ENCODE peak calls at places on chromosomes 2 and 18, in seven cellular contexts. One of them, this sample, is unnamed.

GRCh38 chr2:149180226-149180875 is 141.9 kb downstream of the LYPD6B start:
- DNase-seq in pancreas: no peak
- DNase-seq in heart left ventricle: no peak
- DNase-seq in iPS DF 6.9: no peak
- DNase-seq in uterus: no peak
- DNase-seq in heart right ventricle: no peak
- DNase-seq in stomach: no peak
- DNase-seq in this sample: no peak

GRCh38 chr2:215826838-215827441 is 186.4 kb downstream of the MREG start:
- DNase-seq in pancreas: no peak
- DNase-seq in heart left ventricle: no peak
- DNase-seq in iPS DF 6.9: no peak
- DNase-seq in uterus: no peak
- DNase-seq in heart right ventricle: no peak
- DNase-seq in stomach: no peak
- DNase-seq in this sample: no peak

GRCh38 chr2:103365071-103365470 is 603.2 kb downstream of the TMEM182 start:
- DNase-seq in pancreas: no peak
- DNase-seq in heart left ventricle: no peak
- DNase-seq in iPS DF 6.9: no peak
- DNase-seq in uterus: no peak
- DNase-seq in heart right ventricle: no peak
- DNase-seq in stomach: no peak
- DNase-seq in this sample: no peak

GRCh38 chr2:84894131-84894586 is 11.3 kb upstream of the TMSB10 start:
- DNase-seq in pancreas: no peak
- DNase-seq in heart left ventricle: no peak
- DNase-seq in iPS DF 6.9: no peak
- DNase-seq in uterus: no peak
- DNase-seq in heart right ventricle: no peak
- DNase-seq in stomach: no peak
- DNase-seq in this sample: no peak

GRCh38 chr2:72024451-72025175 is 123.0 kb downstream of the CYP26B1 start:
- DNase-seq in pancreas: no peak
- DNase-seq in heart left ventricle: no peak
- DNase-seq in iPS DF 6.9: no peak
- DNase-seq in uterus: no peak
- DNase-seq in heart right ventricle: peak; percentile 2
- DNase-seq in stomach: peak; percentile 24
- DNase-seq in this sample: no peak

GRCh38 chr2:75604479-75604878 is 42.1 kb upstream of the MRPL19 start:
- DNase-seq in pancreas: no peak
- DNase-seq in heart left ventricle: no peak
- DNase-seq in iPS DF 6.9: no peak
- DNase-seq in uterus: no peak
- DNase-seq in heart right ventricle: no peak
- DNase-seq in stomach: no peak
- DNase-seq in this sample: no peak

GRCh38 chr18:35553300-35553699 is 28.2 kb upstream of the GALNT1 start:
- DNase-seq in pancreas: no peak
- DNase-seq in heart left ventricle: no peak
- DNase-seq in iPS DF 6.9: no peak
- DNase-seq in uterus: no peak
- DNase-seq in heart right ventricle: no peak
- DNase-seq in stomach: no peak
- DNase-seq in this sample: peak; percentile 92

GRCh38 chr2:207370646-207371045 is 159.1 kb upstream of the CREB1 start:
- DNase-seq in pancreas: no peak
- DNase-seq in heart left ventricle: no peak
- DNase-seq in iPS DF 6.9: no peak
- DNase-seq in uterus: no peak
- DNase-seq in heart right ventricle: no peak
- DNase-seq in stomach: no peak
- DNase-seq in this sample: no peak

GRCh38 chr2:172135446-172135845 is 32.7 kb upstream of the DLX2 start:
- DNase-seq in pancreas: no peak
- DNase-seq in heart left ventricle: no peak
- DNase-seq in iPS DF 6.9: no peak
- DNase-seq in uterus: no peak
- DNase-seq in heart right ventricle: no peak
- DNase-seq in stomach: no peak
- DNase-seq in this sample: no peak

GRCh38 chr2:225013432-225014048 is 28.7 kb downstream of the DOCK10 start:
- DNase-seq in pancreas: no peak
- DNase-seq in heart left ventricle: no peak
- DNase-seq in iPS DF 6.9: no peak
- DNase-seq in uterus: no peak
- DNase-seq in heart right ventricle: no peak
- DNase-seq in stomach: no peak
- DNase-seq in this sample: no peak

GRCh38 chr2:66940082-66940481 is 457.1 kb upstream of the ETAA1 start:
- DNase-seq in pancreas: no peak
- DNase-seq in heart left ventricle: no peak
- DNase-seq in iPS DF 6.9: no peak
- DNase-seq in uterus: no peak
- DNase-seq in heart right ventricle: no peak
- DNase-seq in stomach: no peak
- DNase-seq in this sample: no peak

GRCh38 chr18:79947054-79947755 is 4.2 kb downstream of the SLC66A2 start:
- DNase-seq in pancreas: no peak
- DNase-seq in heart left ventricle: no peak
- DNase-seq in iPS DF 6.9: no peak
- DNase-seq in uterus: no peak
- DNase-seq in heart right ventricle: no peak
- DNase-seq in stomach: peak; percentile 21
- DNase-seq in this sample: no peak

GRCh38 chr18:21243041-21243431 is 1.0 kb downstream of the GREB1L start:
- DNase-seq in pancreas: no peak
- DNase-seq in heart left ventricle: no peak
- DNase-seq in iPS DF 6.9: no peak
- DNase-seq in uterus: no peak
- DNase-seq in heart right ventricle: peak; percentile 4
- DNase-seq in stomach: no peak
- DNase-seq in this sample: peak; percentile 31

GRCh38 chr18:50654658-50655550 is 95.0 kb downstream of the MAPK4 start:
- DNase-seq in pancreas: no peak
- DNase-seq in heart left ventricle: peak; percentile 70
- DNase-seq in iPS DF 6.9: no peak
- DNase-seq in uterus: no peak
- DNase-seq in heart right ventricle: peak; percentile 33
- DNase-seq in stomach: no peak
- DNase-seq in this sample: peak; percentile 37

GRCh38 chr18:24601624-24602023 is 141.2 kb downstream of the HRH4 start:
- DNase-seq in pancreas: no peak
- DNase-seq in heart left ventricle: no peak
- DNase-seq in iPS DF 6.9: no peak
- DNase-seq in uterus: no peak
- DNase-seq in heart right ventricle: no peak
- DNase-seq in stomach: no peak
- DNase-seq in this sample: peak; percentile 12

GRCh38 chr18:24987271-24987932 is 364.6 kb downstream of the ZNF521 start:
- DNase-seq in pancreas: no peak
- DNase-seq in heart left ventricle: peak; percentile 59
- DNase-seq in iPS DF 6.9: no peak
- DNase-seq in uterus: peak; percentile 28
- DNase-seq in heart right ventricle: peak; percentile 28
- DNase-seq in stomach: no peak
- DNase-seq in this sample: no peak

GRCh38 chr2:102514061-102514785 is 41.2 kb downstream of the SLC9A4 start:
- DNase-seq in pancreas: no peak
- DNase-seq in heart left ventricle: no peak
- DNase-seq in iPS DF 6.9: no peak
- DNase-seq in uterus: no peak
- DNase-seq in heart right ventricle: no peak
- DNase-seq in stomach: peak; percentile 46
- DNase-seq in this sample: peak; percentile 88

GRCh38 chr2:108194409-108195132 is 45.2 kb upstream of the SULT1C3 start:
- DNase-seq in pancreas: no peak
- DNase-seq in heart left ventricle: no peak
- DNase-seq in iPS DF 6.9: no peak
- DNase-seq in uterus: no peak
- DNase-seq in heart right ventricle: no peak
- DNase-seq in stomach: no peak
- DNase-seq in this sample: no peak

GRCh38 chr2:67824196-67824595 is 238.6 kb downstream of the C1D start:
- DNase-seq in pancreas: no peak
- DNase-seq in heart left ventricle: no peak
- DNase-seq in iPS DF 6.9: no peak
- DNase-seq in uterus: no peak
- DNase-seq in heart right ventricle: no peak
- DNase-seq in stomach: no peak
- DNase-seq in this sample: no peak

GRCh38 chr2:21382980-21383520 is 259.3 kb downstream of the TDRD15 start:
- DNase-seq in pancreas: no peak
- DNase-seq in heart left ventricle: no peak
- DNase-seq in iPS DF 6.9: no peak
- DNase-seq in uterus: no peak
- DNase-seq in heart right ventricle: no peak
- DNase-seq in stomach: no peak
- DNase-seq in this sample: no peak

GRCh38 chr2:64457518-64457917 is 3.6 kb downstream of the LGALSL start:
- DNase-seq in pancreas: no peak
- DNase-seq in heart left ventricle: no peak
- DNase-seq in iPS DF 6.9: no peak
- DNase-seq in uterus: no peak
- DNase-seq in heart right ventricle: no peak
- DNase-seq in stomach: no peak
- DNase-seq in this sample: no peak

GRCh38 chr2:8465560-8465959 is 216.3 kb upstream of the ID2 start:
- DNase-seq in pancreas: no peak
- DNase-seq in heart left ventricle: no peak
- DNase-seq in iPS DF 6.9: no peak
- DNase-seq in uterus: no peak
- DNase-seq in heart right ventricle: no peak
- DNase-seq in stomach: no peak
- DNase-seq in this sample: no peak

GRCh38 chr2:159793265-159793664 is 4.7 kb downstream of the CD302 start:
- DNase-seq in pancreas: no peak
- DNase-seq in heart left ventricle: no peak
- DNase-seq in iPS DF 6.9: no peak
- DNase-seq in uterus: no peak
- DNase-seq in heart right ventricle: no peak
- DNase-seq in stomach: no peak
- DNase-seq in this sample: peak; percentile 81

GRCh38 chr18:4063545-4063944 is 391.6 kb downstream of the DLGAP1 start:
- DNase-seq in pancreas: no peak
- DNase-seq in heart left ventricle: no peak
- DNase-seq in iPS DF 6.9: peak; percentile 18
- DNase-seq in uterus: no peak
- DNase-seq in heart right ventricle: no peak
- DNase-seq in stomach: no peak
- DNase-seq in this sample: no peak
- H3K9me3 ChIP-seq in pancreas: no peaks in the 10 kb centered on the region
- H3K9me3 ChIP-seq in heart left ventricle: peaks cover 32% of the 10 kb centered on the region
- H3K9me3 ChIP-seq in iPS DF 6.9: peaks cover 6% of the 10 kb centered on the region
- H3K9me3 ChIP-seq in uterus: no peaks in the 10 kb centered on the region
- H3K9me3 ChIP-seq in heart right ventricle: peaks cover 14% of the 10 kb centered on the region
- H3K9me3 ChIP-seq in stomach: peaks cover 12% of the 10 kb centered on the region
- H3K9me3 ChIP-seq in this sample: peaks cover 3% of the 10 kb centered on the region

DNA sequence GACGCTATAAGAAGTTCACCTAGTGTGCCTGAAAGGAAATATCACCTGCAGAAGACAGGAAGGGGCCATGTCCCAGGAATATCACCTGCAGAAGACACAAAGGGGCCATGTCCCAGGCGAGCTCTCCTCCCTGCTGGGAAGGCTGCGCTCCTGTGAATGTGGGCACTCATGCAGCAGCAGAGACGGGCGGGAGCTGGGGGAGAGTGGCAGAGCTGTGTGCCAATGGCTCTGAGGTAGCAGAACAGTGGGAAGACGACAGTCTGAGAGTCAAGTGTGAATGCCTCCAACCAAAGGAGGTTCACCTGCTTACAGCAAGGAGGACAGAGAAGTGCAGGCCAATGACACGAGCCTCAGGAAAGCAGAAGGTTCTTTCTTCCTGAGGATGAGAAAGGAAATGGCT is 117.9 kb upstream of the SALL3 start:
- DNase-seq in pancreas: no peak
- DNase-seq in heart left ventricle: no peak
- DNase-seq in iPS DF 6.9: no peak
- DNase-seq in uterus: no peak
- DNase-seq in heart right ventricle: no peak
- DNase-seq in stomach: no peak
- DNase-seq in this sample: no peak
- H3K27me3 ChIP-seq in pancreas: no peaks in the 10 kb centered on the region
- H3K27me3 ChIP-seq in heart left ventricle: peaks cover 9% of the 10 kb centered on the region
- H3K27me3 ChIP-seq in iPS DF 6.9: no peaks in the 10 kb centered on the region
- H3K27me3 ChIP-seq in uterus: no peaks in the 10 kb centered on the region
- H3K27me3 ChIP-seq in heart right ventricle: peaks cover 7% of the 10 kb centered on the region
- H3K27me3 ChIP-seq in stomach: peaks cover 4% of the 10 kb centered on the region
- H3K27me3 ChIP-seq in this sample: no peaks in the 10 kb centered on the region

GRCh38 chr2:70767699-70768584 is at the start of gene ADD2:
- DNase-seq in pancreas: peak; percentile 35
- DNase-seq in heart left ventricle: peak; percentile 45
- DNase-seq in iPS DF 6.9: no peak
- DNase-seq in uterus: no peak
- DNase-seq in heart right ventricle: peak; percentile 19
- DNase-seq in stomach: no peak
- DNase-seq in this sample: no peak
- H3K4me3 ChIP-seq in pancreas: peak within 1 kb of the TSS; percentile 69
- H3K4me3 ChIP-seq in heart left ventricle: peak within 1 kb of the TSS; percentile 63
- H3K4me3 ChIP-seq in iPS DF 6.9: peak within 1 kb of the TSS; percentile 72
- H3K4me3 ChIP-seq in uterus: peak within 1 kb of the TSS; percentile 21
- H3K4me3 ChIP-seq in heart right ventricle: peak within 1 kb of the TSS; percentile 38
- H3K4me3 ChIP-seq in stomach: peak within 1 kb of the TSS; percentile 41
- H3K4me3 ChIP-seq in this sample: peak within 1 kb of the TSS; percentile 23

GRCh38 chr2:115999039-115999438 is 1556.6 kb downstream of the DPP10 start:
- DNase-seq in pancreas: no peak
- DNase-seq in heart left ventricle: no peak
- DNase-seq in iPS DF 6.9: no peak
- DNase-seq in uterus: no peak
- DNase-seq in heart right ventricle: no peak
- DNase-seq in stomach: no peak
- DNase-seq in this sample: no peak
- H3K9me3 ChIP-seq in pancreas: no peaks in the 10 kb centered on the region
- H3K9me3 ChIP-seq in heart left ventricle: peaks cover 16% of the 10 kb centered on the region
- H3K9me3 ChIP-seq in iPS DF 6.9: no peaks in the 10 kb centered on the region
- H3K9me3 ChIP-seq in uterus: no peaks in the 10 kb centered on the region
- H3K9me3 ChIP-seq in heart right ventricle: no peaks in the 10 kb centered on the region
- H3K9me3 ChIP-seq in stomach: peaks cover 7% of the 10 kb centered on the region
- H3K9me3 ChIP-seq in this sample: no peaks in the 10 kb centered on the region